ENCODE peak calls at places on chromosomes 16 and 17, in five cellular contexts. Y is MM.1S, P is fibroblast of mammary gland, E is kidney, J is cardiac muscle cell. L is an unnamed sample.

GRCh38 chr17:67372751-67373150 is 4.3 kb upstream of the PITPNC1 start:
- DNase-seq in Y (no peak), P (no peak), E (no peak), J (no peak), L (no peak)

GRCh38 chr17:66702106-66702936 is 132.6 kb upstream of the CACNG5 start:
- DNase-seq in Y (no peak), P (peak), E (no peak), J (no peak), L (no peak)

GRCh38 chr17:59439261-59439660 is 107.8 kb downstream of the YPEL2 start:
- DNase-seq in Y (no peak), P (no peak), E (no peak), J (peak), L (no peak)

GRCh38 chr17:16933317-16934132 is 38.4 kb downstream of the TNFRSF13B start:
- DNase-seq in Y (no peak), P (no peak), E (no peak), J (no peak), L (no peak)

GRCh38 chr17:50972579-50972978 is 106.4 kb upstream of the TOB1 start:
- DNase-seq in Y (no peak), P (no peak), E (no peak), J (no peak), L (no peak)

GRCh38 chr16:66740010-66740409 is 11.4 kb downstream of the DYNC1LI2 start:
- DNase-seq in Y (peak), P (peak), E (no peak), J (peak), L (peak)

GRCh38 chr17:62724398-62725146 is 83.5 kb downstream of the MARCHF10 start:
- DNase-seq in Y (peak), P (no peak), E (no peak), J (no peak), L (no peak)

GRCh38 chr17:2394775-2395191 is 6.1 kb downstream of the MNT start:
- DNase-seq in Y (no peak), P (no peak), E (peak), J (no peak), L (no peak)

GRCh38 chr17:76481091-76481655 is 13.8 kb downstream of the AANAT start:
- DNase-seq in Y (peak), P (no peak), E (no peak), J (no peak), L (no peak)

GRCh38 chr17:35726609-35727460 is 4.6 kb upstream of the RASL10B start:
- DNase-seq in Y (no peak), P (peak), E (peak), J (peak), L (no peak)

GRCh38 chr16:20906871-20907255 is 6.3 kb downstream of the LYRM1 start:
- DNase-seq in Y (no peak), P (no peak), E (no peak), J (no peak), L (no peak)

GRCh38 chr17:31494259-31495048 is 103.0 kb downstream of the RAB11FIP4 start:
- DNase-seq in Y (no peak), P (no peak), E (peak), J (no peak), L (peak)

GRCh38 chr16:24149102-24149501 is 107.0 kb upstream of the CACNG3 start:
- DNase-seq in Y (no peak), P (no peak), E (no peak), J (no peak), L (no peak)

GRCh38 chr17:68592667-68593330 is 8.4 kb downstream of the FAM20A start:
- DNase-seq in Y (no peak), P (peak), E (no peak), J (no peak), L (no peak)

GRCh38 chr16:73692861-73693260 is 603.8 kb upstream of the PSMD7 start:
- DNase-seq in Y (no peak), P (no peak), E (no peak), J (no peak), L (no peak)

GRCh38 chr17:35315283-35315682 is 58.1 kb downstream of the SLFN11 start:
- DNase-seq in Y (no peak), P (peak), E (no peak), J (no peak), L (no peak)

GRCh38 chr16:75066861-75067447 is 49.6 kb downstream of the LDHD start:
- DNase-seq in Y (no peak), P (no peak), E (no peak), J (no peak), L (peak)

GRCh38 chr17:9409026-9409425 is 166.6 kb downstream of the STX8 start:
- DNase-seq in Y (no peak), P (no peak), E (no peak), J (no peak), L (no peak)

GRCh38 chr17:78357687-78358537 is 2.0 kb downstream of the SOCS3 start:
- DNase-seq in Y (no peak), P (no peak), E (peak), J (no peak), L (no peak)

GRCh38 chr17:78356163-78356713 is 3.6 kb downstream of the SOCS3 start:
- DNase-seq in Y (peak), P (peak), E (peak), J (peak), L (peak)

GRCh38 chr17:78357177-78357586 is 2.7 kb downstream of the SOCS3 start:
- DNase-seq in Y (no peak), P (peak), E (peak), J (peak), L (no peak)

GRCh38 chr17:78355701-78356100 is 4.2 kb downstream of the SOCS3 start:
- DNase-seq in Y (no peak), P (no peak), E (no peak), J (no peak), L (no peak)

DNA sequence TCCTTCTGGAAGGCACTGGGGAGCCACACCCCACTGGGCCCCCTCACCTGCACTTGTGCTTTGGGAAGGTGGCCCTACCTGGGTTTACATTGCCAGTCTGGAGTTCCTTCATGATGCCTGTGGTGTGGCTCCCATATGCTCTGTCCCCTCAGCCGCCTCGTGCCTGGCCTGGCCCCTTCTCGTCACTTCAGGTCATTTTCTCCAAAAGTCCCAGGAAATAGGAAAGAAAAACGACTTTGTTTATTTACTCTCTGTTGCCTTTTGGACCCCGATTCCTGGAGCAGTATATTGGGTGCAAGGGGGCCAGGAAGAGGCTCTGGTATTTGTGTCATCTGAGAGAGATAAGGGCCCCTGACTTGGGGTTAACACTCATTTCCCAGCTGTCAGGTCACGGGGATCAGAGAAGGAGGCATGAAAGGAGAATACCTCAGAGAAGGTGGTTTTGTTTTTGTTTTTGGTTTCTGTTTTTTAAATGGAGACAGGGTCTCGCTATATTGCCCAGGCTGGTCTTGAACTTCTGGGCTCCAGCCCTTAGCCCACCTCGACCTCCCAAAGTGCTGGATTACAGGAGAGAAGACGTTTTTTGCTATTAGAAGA is 4.7 kb downstream of the SOCS3 start:
- DNase-seq in Y (no peak), P (no peak), E (no peak), J (no peak), L (no peak)
- H3K4me3 ChIP-seq in Y (no peak), P (no peak), E (no peak), J (no peak), L (no peak)

GRCh38 chr16:19118938-19119431 is 5.2 kb downstream of the ITPRIPL2 start:
- DNase-seq in Y (no peak), P (peak), E (no peak), J (no peak), L (no peak)
- H3K4me3 ChIP-seq in Y (peak), P (peak), E (peak), J (no peak), L (no peak)

DNA sequence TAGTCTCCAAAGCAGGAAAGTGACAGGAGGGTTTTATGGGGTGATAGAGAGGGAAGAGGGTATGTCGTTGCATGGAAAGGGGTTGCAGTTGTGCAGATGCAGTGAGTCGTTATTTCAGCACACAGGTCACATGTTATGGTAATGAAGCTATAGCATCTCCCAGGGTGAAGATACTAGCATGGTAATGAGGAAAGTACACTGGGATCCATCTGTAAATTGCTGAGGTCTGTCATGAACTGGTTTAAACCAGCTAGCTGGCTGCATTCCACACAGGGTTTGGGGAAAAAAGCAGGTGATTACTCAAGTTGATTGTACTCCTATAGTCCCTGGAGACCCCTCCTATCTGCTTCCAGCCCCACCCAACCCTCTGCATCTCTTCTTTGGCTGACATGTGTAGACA is 11.7 kb downstream of the COX11 start:
- DNase-seq in Y (no peak), P (no peak), E (no peak), J (no peak), L (no peak)
- H3K4me3 ChIP-seq in Y (no peak), P (no peak), E (no peak), J (no peak), L (no peak)

GRCh38 chr17:65556014-65556909 is 5.2 kb downstream of the AXIN2 start:
- DNase-seq in Y (peak), P (peak), E (peak), J (peak), L (peak)

GRCh38 chr17:65553009-65553645 is 8.3 kb downstream of the AXIN2 start:
- DNase-seq in Y (no peak), P (peak), E (peak), J (no peak), L (no peak)

GRCh38 chr17:65553646-65554567 is 7.5 kb downstream of the AXIN2 start:
- DNase-seq in Y (no peak), P (peak), E (peak), J (no peak), L (no peak)

GRCh38 chr17:65556910-65557348 is 4.5 kb downstream of the AXIN2 start:
- DNase-seq in Y (no peak), P (no peak), E (no peak), J (no peak), L (no peak)

GRCh38 chr17:65554568-65555223 is 6.8 kb downstream of the AXIN2 start:
- DNase-seq in Y (no peak), P (peak), E (no peak), J (peak), L (no peak)
- H3K4me3 ChIP-seq in Y (no peak), P (no peak), E (no peak), J (no peak), L (no peak)

DNA sequence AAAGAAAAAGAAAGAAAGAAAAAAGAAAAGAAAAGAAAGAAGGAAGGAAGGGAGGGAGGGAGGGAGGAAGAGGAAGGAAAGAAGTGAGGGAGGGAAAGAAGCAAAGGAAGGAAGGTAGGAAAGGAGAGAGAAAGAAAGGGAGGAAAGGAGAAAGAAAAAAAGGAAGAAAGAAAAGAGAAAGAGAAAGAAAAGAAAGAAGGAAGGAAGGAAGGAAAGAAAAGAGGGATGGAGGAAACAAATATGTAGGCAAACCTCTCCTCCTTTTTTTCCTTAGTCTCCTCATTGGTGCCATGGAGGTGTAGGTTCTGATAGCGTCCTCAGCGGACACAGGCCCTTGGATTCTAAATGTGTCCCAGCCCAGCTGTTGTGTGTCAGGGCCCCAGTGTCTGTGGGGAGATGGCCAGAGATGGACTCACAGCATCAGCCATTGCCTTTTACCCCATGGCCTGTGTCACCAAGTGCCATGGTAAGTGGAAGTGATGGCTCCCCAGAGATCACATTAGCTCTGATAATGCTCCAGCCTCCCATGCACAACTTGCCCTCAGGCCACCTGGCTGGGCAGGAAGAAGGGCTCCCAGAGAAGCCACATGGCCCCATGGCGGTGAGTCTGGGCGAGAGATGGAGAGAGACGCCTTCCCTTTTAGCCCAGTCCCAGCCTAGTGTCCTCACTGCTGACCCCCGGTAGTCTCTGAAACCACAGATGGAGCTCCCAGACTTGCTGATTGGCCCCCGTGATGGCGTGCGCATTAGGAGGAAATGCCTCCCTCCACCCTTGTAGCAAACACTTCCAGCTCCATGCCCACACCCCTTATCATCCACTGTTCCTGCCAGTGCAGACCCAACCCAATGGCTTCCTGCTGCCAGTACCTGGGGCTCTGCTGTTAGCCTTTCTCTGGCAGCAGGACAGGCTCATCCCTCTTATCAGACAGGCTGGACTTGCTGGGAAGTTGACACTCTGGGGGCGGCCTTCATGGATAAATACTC is 3.7 kb upstream of the SLC6A2 start:
- DNase-seq in Y (no peak), P (no peak), E (no peak), J (no peak), L (no peak)
- H3K4me3 ChIP-seq in Y (no peak), P (no peak), E (no peak), J (no peak), L (no peak)

DNA sequence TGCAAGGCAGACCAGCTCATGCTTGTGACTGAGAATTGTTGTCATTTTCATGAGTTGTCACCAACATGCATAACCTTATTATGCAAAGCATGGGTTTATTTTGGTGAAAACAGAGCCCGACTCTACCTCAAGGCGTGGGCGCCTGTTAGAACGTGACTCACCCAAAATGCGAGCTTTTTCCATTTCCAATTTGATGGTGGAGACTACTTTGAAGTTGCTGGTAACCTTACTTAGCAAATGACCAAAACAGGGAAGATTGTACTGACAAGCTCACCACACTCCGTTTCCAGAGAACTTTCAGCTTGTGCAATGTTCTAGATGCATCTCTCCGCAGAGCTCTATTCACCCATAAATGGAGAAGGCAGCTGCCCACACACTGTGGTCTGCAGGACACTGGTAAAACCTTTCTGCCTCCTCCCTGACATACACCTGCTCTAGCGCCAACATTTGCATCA is 284.5 kb downstream of the MAF start:
- DNase-seq in Y (no peak), P (no peak), E (no peak), J (no peak), L (no peak)
- H3K4me3 ChIP-seq in Y (no peak), P (no peak), E (no peak), J (no peak), L (no peak)